ENCODE peak calls at places on chromosomes 4 and X, in eight cellular contexts. J is NCI-H2081; W is NCI-H345; V is activated T-cell treated with anti-CD3 and anti-CD28 coated beads for 24 hours; S is BE2C; O is H54; X is stimulated activated CD8-positive, alpha-beta memory T cell treated with anti-CD3 and anti-CD28 coated beads, Interleukin-2, amount 100 ng/mL, for 48 hours; L is NCI-H1694 treated with DMSO at 0.1 percent for 48 hours. U is an unnamed sample.

GRCh38 chr4:53498712-53499111 is 92.6 kb downstream of the LNX1 start:
- DNase-seq in V (no peak), W (no peak), X (no peak), L (no peak), O (no peak), J (no peak), S (no peak), U (no peak)

GRCh38 chrX:115408736-115409390 is 119.3 kb downstream of the LUZP4 start:
- DNase-seq in J (no peak), W (no peak), L (no peak), X (no peak), S (no peak), O (no peak), V (no peak), U (no peak)

GRCh38 chr4:176660561-176660960 is 132.2 kb downstream of the VEGFC start:
- DNase-seq in W (no peak), O (no peak), V (no peak), S (no peak), X (no peak), L (no peak), J (no peak), U (no peak)

GRCh38 chr4:138894688-138895087 is 120.9 kb upstream of the NOCT start:
- DNase-seq in V (no peak), L (no peak), O (no peak), W (no peak), S (no peak), X (no peak), J (no peak), U (no peak)

GRCh38 chr4:133969202-133969873 is 232.3 kb downstream of the PABPC4L start:
- DNase-seq in L (peak; percentile 17), J (peak; percentile 4), S (peak; percentile 74), V (no peak), X (no peak), W (peak; percentile 73), O (no peak), U (peak; percentile 4)

GRCh38 chr4:176436500-176436973 is 116.8 kb downstream of the SPCS3 start:
- DNase-seq in J (no peak), V (no peak), O (peak; percentile 5), L (no peak), X (no peak), S (no peak), W (no peak), U (peak; percentile 12)

GRCh38 chr4:147351083-147351787 is 129.7 kb upstream of the EDNRA start:
- DNase-seq in O (no peak), W (no peak), V (no peak), J (no peak), S (no peak), L (no peak), X (no peak), U (no peak)

GRCh38 chrX:131262738-131263679 is 26.1 kb downstream of the IGSF1 start:
- DNase-seq in J (no peak), O (peak; percentile 34), L (no peak), S (peak; percentile 25), X (peak; percentile 2), W (no peak), V (no peak), U (peak; percentile 13)

GRCh38 chrX:132292753-132293152 is 73.5 kb upstream of the RAP2C start:
- DNase-seq in O (peak; percentile 5), V (peak; percentile 1), W (no peak), S (peak; percentile 19), X (no peak), J (no peak), L (no peak), U (peak; percentile 53)

GRCh38 chr4:25818293-25819240 is 44.2 kb downstream of the SEL1L3 start:
- DNase-seq in X (no peak), O (no peak), S (no peak), J (no peak), L (peak; percentile 50), W (no peak), V (no peak), U (no peak)

GRCh38 chr4:99159699-99160098 is 15.6 kb upstream of the ADH4 start:
- DNase-seq in W (no peak), S (no peak), V (no peak), O (no peak), X (no peak), J (no peak), L (no peak), U (no peak)